ENCODE peak calls at places on chromosomes 7 and 10, in seven cellular contexts. K, S, O, Y, L, D and U are unnamed samples.
A peak's percentile ranks its signal among the peaks of the same experiment; 100 is the strongest.

GRCh38 chr10:62811159-62811875 is 4.8 kb downstream of the EGR2 start:
- DNase-seq in K (no peak), S (no peak), O (no peak), Y (peak; percentile 89), L (no peak), D (no peak), U (no peak)

GRCh38 chr10:77756319-77757232 is 119.0 kb upstream of the KCNMA1 start:
- DNase-seq in K (peak; percentile 80), S (peak; percentile 16), O (peak; percentile 47), Y (no peak), L (peak; percentile 7), D (no peak), U (no peak)

GRCh38 chr7:146208484-146208883 is 91.9 kb downstream of the CNTNAP2 start:
- DNase-seq in K (no peak), S (no peak), O (no peak), Y (no peak), L (no peak), D (no peak), U (no peak)

GRCh38 chr10:35641430-35642015 is 573 bp downstream of the FZD8 start:
- DNase-seq in K (peak; percentile 47), S (no peak), O (no peak), Y (peak; percentile 59), L (no peak), D (no peak), U (no peak)

GRCh38 chr7:105228555-105228954 is 160.2 kb downstream of the SRPK2 start:
- DNase-seq in K (no peak), S (no peak), O (no peak), Y (no peak), L (no peak), D (no peak), U (no peak)

GRCh38 chr10:114613237-114613979 is 44.7 kb downstream of the ABLIM1 start:
- DNase-seq in K (no peak), S (no peak), O (no peak), Y (no peak), L (no peak), D (no peak), U (no peak)

GRCh38 chr7:159026271-159027047 is 118.2 kb downstream of the VIPR2 start:
- DNase-seq in K (no peak), S (no peak), O (no peak), Y (peak; percentile 53), L (no peak), D (no peak), U (no peak)

GRCh38 chr10:100174699-100175677 is 10.8 kb downstream of the ERLIN1 start:
- DNase-seq in K (no peak), S (no peak), O (no peak), Y (no peak), L (no peak), D (no peak), U (no peak)

GRCh38 chr10:114600067-114600466 is 58.0 kb downstream of the ABLIM1 start:
- DNase-seq in K (no peak), S (no peak), O (no peak), Y (no peak), L (no peak), D (no peak), U (no peak)

GRCh38 chr10:132383026-132383565 is 13.9 kb upstream of the PWWP2B start:
- DNase-seq in K (no peak), S (no peak), O (no peak), Y (peak; percentile 20), L (peak; percentile 56), D (no peak), U (no peak)